ENCODE peak calls at places on chromosome 17, in ten cellular contexts. G is Peyer's patch, W is body of pancreas, I is transverse colon, P is stomach, T is esophagus squamous epithelium, J is adrenal gland, K is tibial nerve, Q is esophagus muscularis mucosa, U is uterus. Z is an unnamed sample.

GRCh38 chr17:78828470-78829185 is 12.0 kb downstream of the USP36 start:
- DNase-seq in G (no peak), W (no peak), I (no peak), P (no peak), T (no peak), J (no peak), K (no peak), Q (no peak), U (no peak), Z (no peak)

GRCh38 chr17:49508061-49508865 is 13.2 kb downstream of the NGFR start:
- DNase-seq in G (no peak), W (no peak), I (no peak), P (no peak), T (no peak), J (no peak), K (no peak), Q (no peak), U (no peak), Z (peak; percentile 90)

GRCh38 chr17:29205047-29205446 is 24.8 kb upstream of the MYO18A start:
- DNase-seq in G (no peak), W (no peak), I (no peak), P (peak; percentile 66), T (no peak), J (peak; percentile 47), K (no peak), Q (no peak), U (no peak), Z (no peak)

GRCh38 chr17:17790673-17791464 is 45.9 kb downstream of the SREBF1 start:
- DNase-seq in G (no peak), W (no peak), I (no peak), P (no peak), T (no peak), J (no peak), K (no peak), Q (no peak), U (no peak), Z (no peak)

GRCh38 chr17:51951737-51952136 is 206.8 kb downstream of the CA10 start:
- DNase-seq in G (no peak), W (no peak), I (no peak), P (no peak), T (no peak), J (no peak), K (no peak), Q (no peak), U (no peak), Z (no peak)

GRCh38 chr17:46979023-46979870 is at the start of gene RPRML:
- DNase-seq in G (no peak), W (peak; percentile 47), I (peak; percentile 27), P (peak; percentile 45), T (no peak), J (no peak), K (no peak), Q (no peak), U (no peak), Z (no peak)

GRCh38 chr17:75033346-75034235 is 13.2 kb downstream of the ATP5PD start:
- DNase-seq in G (peak; percentile 86), W (peak; percentile 94), I (peak; percentile 93), P (peak; percentile 90), T (no peak), J (peak; percentile 99), K (peak; percentile 99), Q (peak; percentile 100), U (peak; percentile 97), Z (peak; percentile 91)

GRCh38 chr17:38748329-38749221 is at the start of gene PCGF2:
- DNase-seq in G (peak; percentile 60), W (peak; percentile 87), I (peak; percentile 88), P (peak; percentile 85), T (no peak), J (peak; percentile 97), K (peak; percentile 99), Q (peak; percentile 99), U (peak; percentile 96), Z (peak; percentile 97)

GRCh38 chr17:70905796-70906195 is 736.5 kb downstream of the KCNJ2 start:
- DNase-seq in G (no peak), W (peak; percentile 15), I (no peak), P (no peak), T (no peak), J (peak; percentile 79), K (peak; percentile 8), Q (no peak), U (peak; percentile 15), Z (no peak)

GRCh38 chr17:17752822-17753448 is 71.7 kb downstream of the RAI1 start:
- DNase-seq in G (no peak), W (no peak), I (no peak), P (no peak), T (no peak), J (peak; percentile 70), K (no peak), Q (no peak), U (no peak), Z (no peak)

GRCh38 chr17:13557077-13557476 is 44.7 kb downstream of the HS3ST3A1 start:
- DNase-seq in G (no peak), W (no peak), I (no peak), P (no peak), T (no peak), J (no peak), K (no peak), Q (no peak), U (no peak), Z (no peak)

GRCh38 chr17:45927247-45927646 is 32.9 kb downstream of the MAPT start:
- DNase-seq in G (no peak), W (no peak), I (no peak), P (no peak), T (no peak), J (no peak), K (no peak), Q (no peak), U (no peak), Z (no peak)

GRCh38 chr17:72120878-72121163 is at the start of gene SOX9:
- DNase-seq in G (no peak), W (peak; percentile 96), I (peak; percentile 91), P (peak; percentile 92), T (no peak), J (peak; percentile 83), K (peak; percentile 83), Q (no peak), U (no peak), Z (peak; percentile 97)

GRCh38 chr17:4175921-4176802 is 33.2 kb downstream of the CYB5D2 start:
- DNase-seq in G (no peak), W (no peak), I (no peak), P (no peak), T (no peak), J (no peak), K (no peak), Q (no peak), U (no peak), Z (no peak)

DNA sequence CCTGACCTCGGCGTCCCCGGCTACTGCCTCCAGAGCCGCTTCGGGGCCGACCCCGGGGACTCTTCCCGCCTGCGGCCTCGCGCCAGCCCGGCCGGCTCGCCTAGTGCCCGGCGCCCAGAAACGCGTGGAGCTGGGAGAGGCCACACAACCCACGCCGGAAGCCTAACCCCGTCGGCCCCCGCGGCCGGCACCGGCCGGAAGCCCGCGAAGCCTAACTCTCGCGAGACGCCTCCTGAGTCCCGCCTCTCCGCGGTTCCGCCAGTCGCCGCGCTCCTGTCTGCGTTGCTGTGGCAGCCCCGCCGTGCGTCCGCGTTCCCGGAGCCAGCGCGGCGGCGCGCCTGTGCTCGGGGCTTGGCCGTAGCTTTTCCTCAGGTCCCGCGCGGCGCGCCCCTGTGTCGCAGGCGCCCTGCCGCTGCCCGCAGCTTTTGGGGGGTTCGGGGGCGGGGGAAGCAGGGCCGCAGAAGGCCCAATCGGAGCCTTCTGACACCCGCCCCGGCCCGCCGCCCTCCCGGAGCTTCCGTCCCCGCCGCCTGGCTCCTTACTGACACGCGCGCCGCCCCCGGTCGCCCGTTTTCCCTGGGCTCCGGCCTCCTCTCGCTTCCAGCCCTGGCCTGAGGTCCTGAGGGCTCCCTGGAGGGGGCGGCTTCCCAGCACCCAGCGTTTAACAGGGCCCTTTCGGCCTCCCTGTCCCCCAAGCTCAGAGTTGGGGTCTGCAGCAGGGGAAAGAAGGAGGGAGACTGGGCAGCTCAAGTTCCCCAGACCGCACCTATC is 21.7 kb downstream of the NPTX1 start:
- DNase-seq in G (peak; percentile 91), W (peak; percentile 97), I (peak; percentile 97), P (peak; percentile 97), T (peak; percentile 77), J (peak; percentile 98), K (peak; percentile 89), Q (peak; percentile 98), U (peak; percentile 94), Z (peak; percentile 96)
- TF ChIP-seq POLR2A in G (peak; percentile 81), W (peak; percentile 90), I (peak; percentile 89), P (no peak), T (no peak), J (peak; percentile 93), K (peak; percentile 61), Q (peak; percentile 65), U (peak; percentile 81), Z (peak; percentile 74)

DNA sequence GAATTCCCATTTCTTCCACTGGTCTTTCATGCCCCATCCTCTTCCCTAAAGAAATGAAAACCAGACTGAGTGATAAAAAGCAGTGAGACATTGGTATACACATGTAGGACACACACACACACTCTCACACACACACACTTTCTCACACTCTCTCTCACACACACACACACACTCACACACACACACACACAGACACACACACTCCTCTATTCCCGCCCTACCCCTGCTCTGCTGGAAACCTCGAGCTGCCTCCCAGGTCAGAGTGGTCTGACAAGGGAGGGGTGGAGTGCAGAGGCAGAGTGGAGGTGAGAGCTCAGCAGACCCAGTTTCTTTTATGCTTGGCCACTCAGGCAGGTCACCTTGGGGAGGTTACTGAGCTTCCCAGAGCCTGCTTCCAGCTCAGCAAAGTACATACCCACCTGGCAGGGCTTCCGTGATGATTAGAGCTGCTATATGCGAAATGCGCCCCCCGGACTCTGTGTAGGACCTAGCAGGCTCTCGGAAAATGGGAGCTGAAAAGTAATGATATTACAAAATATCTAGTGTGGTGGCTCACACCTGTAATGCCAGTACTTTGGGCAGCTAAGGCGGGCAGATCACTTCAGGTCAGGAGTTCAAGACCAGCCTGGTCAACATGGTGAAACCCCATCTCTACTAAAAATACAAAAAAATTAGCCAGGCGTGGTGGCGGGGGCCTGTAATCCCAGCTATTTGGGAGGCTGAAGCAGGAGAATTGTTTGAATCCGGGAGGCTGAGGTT is 30.7 kb downstream of the CCR7 start:
- DNase-seq in G (no peak), W (no peak), I (no peak), P (no peak), T (no peak), J (no peak), K (no peak), Q (no peak), U (no peak), Z (no peak)
- TF ChIP-seq POLR2A in G (no peak), W (no peak), I (no peak), P (no peak), T (no peak), J (no peak), K (no peak), Q (no peak), U (no peak), Z (no peak)

GRCh38 chr17:41811549-41812175 is at the start of gene P3H4:
- DNase-seq in G (peak; percentile 70), W (peak; percentile 84), I (peak; percentile 87), P (peak; percentile 85), T (no peak), J (peak; percentile 86), K (peak; percentile 58), Q (no peak), U (peak; percentile 73), Z (peak; percentile 79)
- TF ChIP-seq POLR2A in G (peak; percentile 43), W (peak; percentile 54), I (peak; percentile 15), P (no peak), T (no peak), J (peak; percentile 33), K (no peak), Q (no peak), U (no peak), Z (peak; percentile 40)

DNA sequence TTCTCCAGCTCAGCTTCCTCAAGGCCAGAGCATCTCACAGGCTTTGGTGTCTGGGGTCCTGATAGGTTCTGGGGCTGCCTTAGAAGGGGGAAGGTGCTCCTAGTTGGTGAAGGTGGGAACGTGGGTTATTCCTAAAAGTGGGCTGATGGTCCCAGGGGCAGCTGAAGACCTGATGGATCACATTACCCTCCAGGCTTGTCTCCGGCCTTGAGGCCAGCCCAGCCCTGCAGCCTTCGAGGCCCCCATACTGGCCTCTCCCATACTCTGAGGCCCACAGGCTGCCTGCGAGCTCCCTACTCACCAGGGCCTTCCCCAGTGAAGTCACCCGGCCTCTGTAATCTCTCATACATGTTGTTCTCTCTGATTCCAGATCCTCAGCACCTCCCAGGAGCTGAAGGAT is 2.7 kb downstream of the RNF112 start:
- DNase-seq in G (no peak), W (no peak), I (no peak), P (no peak), T (no peak), J (no peak), K (no peak), Q (no peak), U (no peak), Z (no peak)
- TF ChIP-seq POLR2A in G (no peak), W (no peak), I (no peak), P (no peak), T (no peak), J (no peak), K (no peak), Q (no peak), U (no peak), Z (no peak)

Z was measured in prostate gland.